ENCODE peak calls at places on chromosomes 11 and 22, in seven cellular contexts. G, Z, S, M, U, N and P are unnamed samples.

GRCh38 chr11:57387284-57388030 is 3.0 kb downstream of the PRG2 start:
- DNase-seq in G (no peak), Z (no peak), S (peak), M (no peak), U (no peak), N (no peak), P (no peak)

GRCh38 chr11:65308281-65308891 is 6.3 kb upstream of the CDC42EP2 start:
- DNase-seq in G (no peak), Z (no peak), S (no peak), M (no peak), U (no peak), N (no peak), P (no peak)

GRCh38 chr11:102241026-102241425 is 76.3 kb upstream of the BIRC3 start:
- DNase-seq in G (no peak), Z (no peak), S (peak), M (no peak), U (no peak), N (no peak), P (no peak)

GRCh38 chr11:135075740-135076139 is 663.7 kb upstream of the B3GAT1 start:
- DNase-seq in G (peak), Z (no peak), S (peak), M (peak), U (no peak), N (peak), P (peak)

GRCh38 chr11:71153005-71153395 is 99.4 kb downstream of the SHANK2 start:
- DNase-seq in G (no peak), Z (no peak), S (no peak), M (peak), U (no peak), N (no peak), P (no peak)

GRCh38 chr11:77346906-77347603 is 45.6 kb upstream of the GDPD4 start:
- DNase-seq in G (no peak), Z (peak), S (peak), M (no peak), U (no peak), N (no peak), P (no peak)

GRCh38 chr11:75344761-75345454 is 6.6 kb downstream of the ARRB1 start:
- DNase-seq in G (no peak), Z (no peak), S (no peak), M (no peak), U (no peak), N (no peak), P (no peak)

GRCh38 chr11:17544181-17544622 is at the start of gene USH1C:
- DNase-seq in G (peak), Z (no peak), S (no peak), M (peak), U (no peak), N (peak), P (peak)

GRCh38 chr11:118152020-118152551 is 537 bp downstream of the SCN4B start:
- DNase-seq in G (no peak), Z (no peak), S (no peak), M (no peak), U (no peak), N (no peak), P (no peak)

GRCh38 chr22:46234851-46235437 is 15.1 kb downstream of the CDPF1 start:
- DNase-seq in G (no peak), Z (no peak), S (no peak), M (no peak), U (no peak), N (no peak), P (no peak)

GRCh38 chr22:45998638-45999378 is 21.8 kb upstream of the WNT7B start:
- DNase-seq in G (no peak), Z (no peak), S (no peak), M (no peak), U (peak), N (no peak), P (no peak)

GRCh38 chr22:20128902-20129746 is 2.5 kb upstream of the ZDHHC8 start:
- DNase-seq in G (peak), Z (no peak), S (peak), M (peak), U (no peak), N (peak), P (no peak)

GRCh38 chr11:35347921-35348331 is 71.4 kb downstream of the SLC1A2 start:
- DNase-seq in G (no peak), Z (no peak), S (peak), M (no peak), U (no peak), N (no peak), P (no peak)

GRCh38 chr11:60912223-60912850 is 1.6 kb upstream of the TMEM109 start:
- DNase-seq in G (no peak), Z (no peak), S (no peak), M (no peak), U (no peak), N (peak), P (no peak)

GRCh38 chr11:10809373-10810199 is 860 bp upstream of the EIF4G2 start:
- DNase-seq in G (no peak), Z (peak), S (peak), M (peak), U (peak), N (peak), P (no peak)

GRCh38 chr11:32290783-32291182 is 144.6 kb downstream of the WT1 start:
- DNase-seq in G (no peak), Z (no peak), S (no peak), M (no peak), U (peak), N (no peak), P (no peak)

GRCh38 chr22:39039306-39040126 is 1.1 kb upstream of the APOBEC3F start:
- DNase-seq in G (no peak), Z (no peak), S (no peak), M (no peak), U (no peak), N (no peak), P (no peak)

GRCh38 chr11:69921429-69922014 is 102.3 kb upstream of the FGF3 start:
- DNase-seq in G (no peak), Z (no peak), S (no peak), M (peak), U (no peak), N (no peak), P (no peak)

GRCh38 chr22:20761536-20761935 is 12.4 kb upstream of the SERPIND1 start:
- DNase-seq in G (no peak), Z (no peak), S (peak), M (no peak), U (no peak), N (no peak), P (no peak)

GRCh38 chr11:60913793-60914619 is at the start of gene TMEM109:
- DNase-seq in G (peak), Z (peak), S (peak), M (peak), U (peak), N (peak), P (peak)

GRCh38 chr22:42400811-42401547 is 31.2 kb downstream of the NFAM1 start:
- DNase-seq in G (no peak), Z (no peak), S (no peak), M (no peak), U (no peak), N (no peak), P (no peak)

GRCh38 chr11:93510196-93510898 is 32.8 kb downstream of the SMCO4 start:
- DNase-seq in G (no peak), Z (no peak), S (peak), M (no peak), U (no peak), N (no peak), P (no peak)

GRCh38 chr22:17770180-17771077 is 3.8 kb downstream of the BID start:
- DNase-seq in G (no peak), Z (no peak), S (no peak), M (no peak), U (no peak), N (no peak), P (no peak)

GRCh38 chr22:36729321-36729720 is 25.8 kb upstream of the CACNG2 start:
- DNase-seq in G (no peak), Z (no peak), S (no peak), M (no peak), U (no peak), N (no peak), P (peak)

GRCh38 chr11:46615756-46616155 is 1.3 kb downstream of the HARBI1 start:
- DNase-seq in G (no peak), Z (peak), S (peak), M (no peak), U (no peak), N (no peak), P (no peak)

GRCh38 chr11:45102810-45103621 is 43.4 kb upstream of the PRDM11 start:
- DNase-seq in G (peak), Z (peak), S (peak), M (peak), U (no peak), N (peak), P (peak)

GRCh38 chr11:123545726-123546125 is 108.7 kb downstream of the SCN3B start:
- DNase-seq in G (no peak), Z (no peak), S (peak), M (no peak), U (no peak), N (no peak), P (no peak)

GRCh38 chr22:41919357-41920224 is 4.7 kb upstream of the SHISA8 start:
- DNase-seq in G (peak), Z (no peak), S (peak), M (peak), U (peak), N (peak), P (peak)